ENCODE peak calls at places on chromosomes 2 and 18, in nine cellular contexts. P is BE2C; H is effector CD4-positive, alpha-beta T cell; D is activated naive CD8-positive, alpha-beta T cell treated with anti-CD3 and anti-CD28 coated beads, Interleukin-2, amount 50 U/mL, for 24 hours; S is activated CD4-positive, alpha-beta memory T cell treated with anti-CD3 and anti-CD28 coated beads for 36 hours; T is Right ventricle myocardium inferior; X is anterior cingulate cortex; L is uterus; N is CD8-positive, alpha-beta T cell. R is an unnamed sample.

GRCh38 chr2:216142540-216142939 is 33.4 kb downstream of the XRCC5 start:
- DNase-seq in S (peak; percentile 36), D (no peak), L (no peak), T (no peak), H (no peak), N (no peak), P (no peak), X (no peak), R (no peak)

GRCh38 chr18:45221363-45221762 is 393.9 kb upstream of the SLC14A2 start:
- DNase-seq in X (no peak), L (no peak), T (no peak), P (no peak), D (no peak), H (no peak), N (no peak), S (no peak), R (no peak)

GRCh38 chr2:219184116-219184515 is 6.0 kb downstream of the RETREG2 start:
- DNase-seq in L (no peak), S (no peak), T (no peak), D (no peak), P (no peak), X (no peak), N (no peak), H (no peak), R (no peak)

GRCh38 chr2:128378231-128379020 is 59.8 kb upstream of the HS6ST1 start:
- DNase-seq in L (no peak), D (no peak), S (no peak), N (no peak), P (peak; percentile 6), X (no peak), H (no peak), T (peak; percentile 50), R (no peak)

GRCh38 chr18:24274822-24275221 is 122.8 kb downstream of the OSBPL1A start:
- DNase-seq in N (no peak), P (no peak), L (peak; percentile 28), H (no peak), T (peak; percentile 51), D (no peak), X (no peak), S (no peak), R (no peak)

GRCh38 chr2:234133004-234133403 is 82.5 kb downstream of the SPP2 start:
- DNase-seq in D (no peak), H (no peak), X (no peak), T (no peak), L (no peak), S (no peak), N (no peak), P (no peak), R (no peak)

GRCh38 chr18:46424898-46425297 is 232.1 kb downstream of the LOXHD1 start:
- DNase-seq in L (no peak), P (no peak), H (no peak), D (no peak), T (no peak), X (no peak), S (no peak), N (peak; percentile 29), R (no peak)

GRCh38 chr18:56702946-56703345 is 51.8 kb downstream of the WDR7 start:
- DNase-seq in N (no peak), H (no peak), D (peak; percentile 14), L (no peak), X (no peak), P (peak; percentile 29), S (peak; percentile 15), T (no peak), R (peak; percentile 26)

GRCh38 chr2:64404002-64404731 is 49.8 kb upstream of the LGALSL start:
- DNase-seq in H (no peak), N (no peak), D (no peak), L (peak; percentile 86), P (peak; percentile 9), S (no peak), X (peak; percentile 51), T (peak; percentile 85), R (no peak)

GRCh38 chr2:70767094-70767698 is 804 bp downstream of the ADD2 start:
- DNase-seq in N (peak; percentile 49), S (peak; percentile 20), P (peak; percentile 52), T (no peak), H (no peak), D (peak; percentile 20), L (no peak), X (no peak), R (peak; percentile 32)

GRCh38 chr2:68662466-68662865 is 19.1 kb downstream of the PROKR1 start:
- DNase-seq in L (no peak), D (no peak), P (no peak), T (no peak), X (no peak), H (no peak), N (no peak), S (no peak), R (no peak)

GRCh38 chr2:11681722-11682589 is 12.0 kb upstream of the NTSR2 start:
- DNase-seq in L (no peak), X (no peak), P (peak; percentile 72), D (peak; percentile 68), S (peak; percentile 77), T (no peak), N (peak; percentile 54), H (peak; percentile 28), R (peak; percentile 53)

GRCh38 chr18:44356566-44357157 is 324.0 kb upstream of the SETBP1 start:
- DNase-seq in X (no peak), N (no peak), L (no peak), P (no peak), S (no peak), T (no peak), H (no peak), D (no peak), R (no peak)

GRCh38 chr2:129673881-129674513 is 305.5 kb upstream of the RAB6C start:
- DNase-seq in P (no peak), H (no peak), S (no peak), D (no peak), T (no peak), L (no peak), X (no peak), N (no peak), R (no peak)

GRCh38 chr2:230429513-230429912 is 13.5 kb downstream of the SP100 start:
- DNase-seq in L (no peak), D (no peak), X (no peak), H (no peak), P (no peak), S (no peak), T (no peak), N (no peak), R (no peak)

GRCh38 chr2:195531754-195532153 is 125.3 kb upstream of the SLC39A10 start:
- DNase-seq in P (peak; percentile 39), S (no peak), D (no peak), X (no peak), N (no peak), T (no peak), L (no peak), H (no peak), R (no peak)

GRCh38 chr2:16635796-16636699 is 29.6 kb downstream of the CYRIA start:
- DNase-seq in X (peak; percentile 29), T (no peak), L (no peak), H (no peak), P (peak; percentile 19), N (no peak), S (no peak), D (no peak), R (no peak)

GRCh38 chr2:54360055-54360792 is 95.9 kb upstream of the SPTBN1 start:
- DNase-seq in X (no peak), L (peak; percentile 81), H (no peak), S (no peak), T (peak; percentile 68), D (no peak), P (peak; percentile 63), N (no peak), R (no peak)

R was measured in memory B cell.